ENCODE peak calls at places on chromosomes 1 and 21, in eight cellular contexts. F is stimulated activated CD8-positive, alpha-beta memory T cell treated with anti-CD3 and anti-CD28 coated beads, Interleukin-4, amount 100 ng/mL, for 1 hour; Y is ACHN; D is NCI-H1092 treated with DMSO at 0.1 percent for 48 hours; J is iPS DF 6.9; Q is adrenal gland; I is stimulated activated CD4-positive, alpha-beta T cell treated with anti-CD3 and anti-CD28 coated beads, Interleukin-15, amount 100 ng/mL, for 1 hour; N is activated naive CD4-positive, alpha-beta T cell. B is an unnamed sample.

GRCh38 chr1:6811587-6811986 is 26.3 kb downstream of the CAMTA1 start:
- DNase-seq in F (no peak), J (no peak), N (no peak), I (no peak), Y (no peak), Q (peak; percentile 66), D (no peak), B (no peak)

GRCh38 chr1:165397945-165398344 is 41.4 kb upstream of the LMX1A start:
- DNase-seq in Y (peak; percentile 21), J (no peak), N (no peak), F (no peak), Q (no peak), I (no peak), D (no peak), B (no peak)

GRCh38 chr1:200240655-200241054 is 169.2 kb downstream of the ZNF281 start:
- DNase-seq in I (no peak), D (no peak), Y (no peak), Q (no peak), F (no peak), N (no peak), J (no peak), B (no peak)

GRCh38 chr1:6220236-6220635 is 14.3 kb downstream of the RNF207 start:
- DNase-seq in D (no peak), I (no peak), Q (no peak), Y (no peak), F (no peak), N (no peak), J (no peak), B (no peak)

GRCh38 chr1:171438441-171438840 is 46.9 kb upstream of the PRRC2C start:
- DNase-seq in I (no peak), J (no peak), Q (peak; percentile 83), Y (peak; percentile 94), D (no peak), F (no peak), N (no peak), B (no peak)

GRCh38 chr1:25065246-25066238 is 135.5 kb upstream of the RUNX3 start:
- DNase-seq in D (no peak), I (no peak), F (peak; percentile 29), Q (no peak), J (no peak), Y (no peak), N (no peak), B (no peak)

GRCh38 chr1:143748906-143749305 is 222.9 kb downstream of the FAM72C start:
- DNase-seq in Y (no peak), I (no peak), N (no peak), Q (peak; percentile 52), J (no peak), D (no peak), F (no peak), B (no peak)

GRCh38 chr1:48853006-48853405 is 76.3 kb upstream of the BEND5 start:
- DNase-seq in I (no peak), N (no peak), D (no peak), J (no peak), F (no peak), Y (peak; percentile 62), Q (peak; percentile 22), B (no peak)

GRCh38 chr1:61618193-61618592 is 106.7 kb downstream of the TM2D1 start:
- DNase-seq in Y (no peak), F (no peak), N (no peak), Q (no peak), J (no peak), D (no peak), I (no peak), B (no peak)

GRCh38 chr1:40132383-40133121 is 28.6 kb upstream of the RLF start:
- DNase-seq in Q (no peak), D (peak; percentile 78), Y (no peak), F (no peak), N (no peak), I (no peak), J (no peak), B (no peak)

GRCh38 chr1:10686404-10687040 is 109.9 kb downstream of the CASZ1 start:
- DNase-seq in I (no peak), Y (no peak), J (no peak), F (no peak), D (peak; percentile 33), Q (peak; percentile 52), N (no peak), B (no peak)

GRCh38 chr1:88200545-88200944 is 483.5 kb upstream of the PKN2 start:
- DNase-seq in Q (no peak), D (no peak), N (no peak), J (no peak), Y (no peak), I (no peak), F (no peak), B (no peak)

GRCh38 chr1:76073471-76073870 is 1.1 kb upstream of the ST6GALNAC3 start:
- DNase-seq in I (no peak), N (no peak), Y (peak; percentile 70), D (no peak), Q (no peak), J (no peak), F (no peak), B (no peak)

GRCh38 chr1:227753999-227754764 is 18.9 kb downstream of the SNAP47 start:
- DNase-seq in Y (no peak), D (no peak), I (no peak), J (no peak), F (no peak), N (no peak), Q (peak; percentile 86), B (no peak)

GRCh38 chr1:155125946-155126493 is 1.7 kb upstream of the EFNA1 start:
- DNase-seq in I (no peak), J (no peak), N (no peak), Q (peak; percentile 61), Y (peak; percentile 20), D (no peak), F (no peak), B (no peak)

GRCh38 chr1:159229896-159230295 is 25.2 kb downstream of the ACKR1 start:
- DNase-seq in J (no peak), Q (no peak), N (no peak), I (no peak), F (no peak), Y (no peak), D (no peak), B (no peak)

GRCh38 chr1:166848193-166848592 is 8.9 kb downstream of the POGK start:
- DNase-seq in Q (no peak), Y (no peak), I (no peak), J (no peak), D (no peak), F (no peak), N (no peak), B (no peak)

GRCh38 chr21:39315603-39316002 is 2.2 kb upstream of the BRWD1 start:
- DNase-seq in I (no peak), D (no peak), N (no peak), Q (no peak), F (no peak), J (no peak), Y (no peak), B (no peak)

GRCh38 chr1:26833432-26834405 is 7.2 kb downstream of the ZDHHC18 start:
- DNase-seq in Q (no peak), J (no peak), F (peak; percentile 69), N (peak; percentile 19), Y (no peak), I (peak; percentile 76), D (no peak), B (peak; percentile 77)

GRCh38 chr1:227728059-227728891 is 6.8 kb downstream of the JMJD4 start:
- DNase-seq in Y (peak; percentile 95), J (no peak), I (no peak), N (no peak), Q (peak; percentile 87), F (peak; percentile 26), D (peak; percentile 67), B (peak; percentile 52)

GRCh38 chr1:185155600-185156320 is 993 bp downstream of the TRMT1L start:
- DNase-seq in J (no peak), Q (no peak), F (no peak), D (no peak), I (no peak), N (no peak), Y (peak; percentile 67), B (no peak)

GRCh38 chr1:84525738-84526137 is 19.4 kb upstream of the GNG5 start:
- DNase-seq in F (no peak), Q (no peak), D (no peak), Y (no peak), N (no peak), I (no peak), J (no peak), B (no peak)

GRCh38 chr1:77031101-77031662 is 163.9 kb downstream of the ST6GALNAC5 start:
- DNase-seq in N (no peak), D (peak; percentile 95), F (no peak), Y (peak; percentile 27), Q (no peak), I (no peak), J (no peak), B (no peak)

GRCh38 chr1:20636785-20637347 is 3.6 kb downstream of the PINK1 start:
- DNase-seq in I (no peak), Q (peak; percentile 38), N (no peak), F (no peak), J (no peak), Y (no peak), D (no peak), B (no peak)

GRCh38 chr21:26079376-26079775 is 91.2 kb downstream of the APP start:
- DNase-seq in F (no peak), D (no peak), N (no peak), J (no peak), I (no peak), Q (no peak), Y (no peak), B (no peak)

GRCh38 chr1:54207287-54207686 is 7.3 kb downstream of the MRPL37 start:
- DNase-seq in F (no peak), J (no peak), N (no peak), I (no peak), Q (no peak), D (no peak), Y (no peak), B (no peak)

GRCh38 chr21:38805282-38806152 is at the start of gene ETS2:
- DNase-seq in I (peak; percentile 42), J (peak; percentile 67), Y (peak; percentile 87), Q (peak; percentile 94), D (peak; percentile 96), N (peak; percentile 38), F (peak; percentile 28), B (peak; percentile 41)